ENCODE peak calls at places on chromosomes 2 and 18, in eight cellular contexts. O, W, R, S, I, T, E and A are unnamed samples.

GRCh38 chr2:149725234-149725633 is 137.7 kb upstream of the MMADHC start:
- DNase-seq in O (no peak), W (no peak), R (no peak), S (no peak), I (no peak), T (no peak), E (no peak), A (no peak)

GRCh38 chr2:61658841-61659780 is 121.0 kb upstream of the XPO1 start:
- DNase-seq in O (no peak), W (peak), R (no peak), S (no peak), I (peak), T (peak), E (no peak), A (peak)

GRCh38 chr2:214184461-214184860 is 226.4 kb upstream of the VWC2L start:
- DNase-seq in O (no peak), W (no peak), R (no peak), S (no peak), I (no peak), T (no peak), E (no peak), A (no peak)

GRCh38 chr2:190678444-190679162 is 29.7 kb downstream of the NAB1 start:
- DNase-seq in O (no peak), W (no peak), R (no peak), S (no peak), I (peak), T (no peak), E (no peak), A (no peak)

GRCh38 chr2:144331652-144332355 is 188.1 kb downstream of the ZEB2 start:
- DNase-seq in O (peak), W (no peak), R (no peak), S (no peak), I (no peak), T (no peak), E (peak), A (no peak)

GRCh38 chr18:34576622-34577021 is 133.5 kb upstream of the DTNA start:
- DNase-seq in O (no peak), W (no peak), R (no peak), S (no peak), I (no peak), T (no peak), E (no peak), A (no peak)

GRCh38 chr2:18777250-18777812 is 188.0 kb upstream of the NT5C1B start:
- DNase-seq in O (no peak), W (no peak), R (peak), S (no peak), I (no peak), T (no peak), E (no peak), A (peak)

GRCh38 chr2:231395188-231396057 is at the start of gene B3GNT7:
- DNase-seq in O (no peak), W (no peak), R (peak), S (peak), I (no peak), T (no peak), E (no peak), A (no peak)

GRCh38 chr18:13464432-13465125 is 246.0 kb downstream of the LDLRAD4 start:
- DNase-seq in O (peak), W (no peak), R (no peak), S (peak), I (peak), T (no peak), E (no peak), A (no peak)

GRCh38 chr2:126781806-126782205 is 116.9 kb upstream of the TEX51 start:
- DNase-seq in O (no peak), W (no peak), R (no peak), S (no peak), I (no peak), T (no peak), E (no peak), A (no peak)

GRCh38 chr18:36295214-36295613 is 2.3 kb upstream of the FHOD3 start:
- DNase-seq in O (no peak), W (no peak), R (no peak), S (no peak), I (no peak), T (no peak), E (no peak), A (no peak)

GRCh38 chr2:96507957-96508520 is 2.9 kb upstream of the NEURL3 start:
- DNase-seq in O (peak), W (peak), R (peak), S (peak), I (no peak), T (peak), E (peak), A (peak)

GRCh38 chr18:37222383-37223378 is 342.9 kb downstream of the CELF4 start:
- DNase-seq in O (no peak), W (peak), R (no peak), S (no peak), I (no peak), T (no peak), E (no peak), A (no peak)

GRCh38 chr18:58896734-58897508 is 32.2 kb downstream of the ZNF532 start:
- DNase-seq in O (no peak), W (no peak), R (no peak), S (no peak), I (no peak), T (no peak), E (no peak), A (no peak)

GRCh38 chr2:196160101-196160500 is 11.3 kb downstream of the STK17B start:
- DNase-seq in O (peak), W (peak), R (no peak), S (no peak), I (peak), T (peak), E (no peak), A (no peak)

GRCh38 chr2:112077814-112078213 is 22.7 kb downstream of the TMEM87B start:
- DNase-seq in O (no peak), W (no peak), R (no peak), S (no peak), I (no peak), T (peak), E (no peak), A (no peak)

GRCh38 chr2:64329848-64330247 is 124.1 kb upstream of the LGALSL start:
- DNase-seq in O (no peak), W (no peak), R (no peak), S (no peak), I (no peak), T (no peak), E (no peak), A (no peak)

GRCh38 chr2:28598484-28598883 is 102.6 kb downstream of the PLB1 start:
- DNase-seq in O (no peak), W (no peak), R (no peak), S (no peak), I (no peak), T (no peak), E (no peak), A (no peak)

GRCh38 chr18:32469691-32470131 is 971 bp downstream of the GAREM1 start:
- DNase-seq in O (no peak), W (no peak), R (no peak), S (no peak), I (no peak), T (peak), E (no peak), A (peak)

GRCh38 chr18:45879681-45880655 is 54.5 kb downstream of the SIGLEC15 start:
- DNase-seq in O (peak), W (peak), R (peak), S (peak), I (peak), T (peak), E (peak), A (peak)

GRCh38 chr2:15112216-15112615 is 448.9 kb downstream of the NBAS start:
- DNase-seq in O (no peak), W (peak), R (no peak), S (no peak), I (no peak), T (peak), E (no peak), A (no peak)

GRCh38 chr18:37405229-37405628 is 160.4 kb downstream of the CELF4 start:
- DNase-seq in O (no peak), W (no peak), R (no peak), S (no peak), I (no peak), T (no peak), E (no peak), A (no peak)

GRCh38 chr18:79608069-79608468 is 71.5 kb upstream of the CTDP1 start:
- DNase-seq in O (no peak), W (no peak), R (no peak), S (peak), I (no peak), T (no peak), E (peak), A (no peak)

GRCh38 chr2:112768432-112768831 is 4.0 kb upstream of the CKAP2L start:
- DNase-seq in O (no peak), W (peak), R (no peak), S (no peak), I (no peak), T (peak), E (no peak), A (no peak)

GRCh38 chr2:109386004-109386695 is 227.6 kb downstream of the SEPTIN10 start:
- DNase-seq in O (no peak), W (no peak), R (no peak), S (no peak), I (no peak), T (no peak), E (no peak), A (no peak)

GRCh38 chr18:37156330-37156942 is 327.5 kb downstream of the KIAA1328 start:
- DNase-seq in O (no peak), W (no peak), R (no peak), S (no peak), I (no peak), T (no peak), E (no peak), A (no peak)

GRCh38 chr2:173427887-173428683 is 73.4 kb downstream of the CDCA7 start:
- DNase-seq in O (no peak), W (no peak), R (no peak), S (peak), I (no peak), T (peak), E (no peak), A (no peak)